ENCODE peak calls at places on chromosomes 4 and X, in eight cellular contexts. One of them, this sample, is unnamed.

GRCh38 chr4:10336471-10336870 is 120.8 kb downstream of the ZNF518B start:
- DNase-seq in A549: no peak
- DNase-seq in HCT116: no peak
- DNase-seq in K562: no peak
- DNase-seq in HL-60: no peak
- DNase-seq in Panc1: no peak
- DNase-seq in HepG2: no peak
- DNase-seq in SK-N-SH: no peak
- DNase-seq in this sample: no peak

GRCh38 chrX:30748337-30748960 is 95.2 kb downstream of the GK start:
- DNase-seq in Panc1: no peak
- DNase-seq in HepG2: peak; percentile 50
- DNase-seq in HL-60: no peak
- DNase-seq in HCT116: no peak
- DNase-seq in SK-N-SH: no peak
- DNase-seq in K562: peak; percentile 51
- DNase-seq in A549: no peak
- DNase-seq in this sample: peak; percentile 1

GRCh38 chrX:155544886-155545285 is 67.9 kb downstream of the TMLHE start:
- DNase-seq in A549: no peak
- DNase-seq in Panc1: no peak
- DNase-seq in K562: no peak
- DNase-seq in HepG2: no peak
- DNase-seq in HCT116: no peak
- DNase-seq in HL-60: no peak
- DNase-seq in SK-N-SH: no peak
- DNase-seq in this sample: no peak

GRCh38 chrX:29662759-29663503 is 552.4 kb upstream of the MAGEB2 start:
- DNase-seq in K562: peak; percentile 1
- DNase-seq in HepG2: peak; percentile 1
- DNase-seq in SK-N-SH: no peak
- DNase-seq in A549: peak; percentile 98
- DNase-seq in Panc1: peak; percentile 89
- DNase-seq in HL-60: no peak
- DNase-seq in HCT116: no peak
- DNase-seq in this sample: no peak

GRCh38 chr4:68272860-68273259 is 27.4 kb upstream of the TMPRSS11B start:
- DNase-seq in Panc1: no peak
- DNase-seq in HepG2: no peak
- DNase-seq in A549: no peak
- DNase-seq in HCT116: no peak
- DNase-seq in K562: no peak
- DNase-seq in SK-N-SH: no peak
- DNase-seq in HL-60: no peak
- DNase-seq in this sample: peak; percentile 87

GRCh38 chr4:84632092-84632491 is 49.2 kb downstream of the CDS1 start:
- DNase-seq in HL-60: no peak
- DNase-seq in Panc1: no peak
- DNase-seq in A549: no peak
- DNase-seq in K562: no peak
- DNase-seq in HepG2: no peak
- DNase-seq in HCT116: no peak
- DNase-seq in SK-N-SH: no peak
- DNase-seq in this sample: no peak

GRCh38 chr4:169963998-169964397 is 62.2 kb downstream of the MFAP3L start:
- DNase-seq in A549: no peak
- DNase-seq in K562: no peak
- DNase-seq in SK-N-SH: no peak
- DNase-seq in HCT116: no peak
- DNase-seq in HL-60: no peak
- DNase-seq in Panc1: no peak
- DNase-seq in HepG2: no peak
- DNase-seq in this sample: no peak

GRCh38 chr4:3673716-3674478 is 92.3 kb upstream of the ADRA2C start:
- DNase-seq in HL-60: no peak
- DNase-seq in K562: no peak
- DNase-seq in Panc1: no peak
- DNase-seq in A549: no peak
- DNase-seq in SK-N-SH: no peak
- DNase-seq in HCT116: no peak
- DNase-seq in HepG2: no peak
- DNase-seq in this sample: no peak

GRCh38 chr4:4872148-4872903 is 12.9 kb downstream of the MSX1 start:
- DNase-seq in HCT116: no peak
- DNase-seq in HL-60: no peak
- DNase-seq in K562: no peak
- DNase-seq in SK-N-SH: no peak
- DNase-seq in Panc1: no peak
- DNase-seq in A549: no peak
- DNase-seq in HepG2: no peak
- DNase-seq in this sample: peak; percentile 88

GRCh38 chrX:140723251-140723650 is 13.7 kb downstream of the LINC00632 start:
- DNase-seq in Panc1: no peak
- DNase-seq in HepG2: no peak
- DNase-seq in SK-N-SH: no peak
- DNase-seq in HL-60: no peak
- DNase-seq in A549: peak; percentile 26
- DNase-seq in HCT116: no peak
- DNase-seq in K562: no peak
- DNase-seq in this sample: no peak

GRCh38 chrX:45517090-45517973 is 316.7 kb upstream of the DIPK2B start:
- DNase-seq in HL-60: no peak
- DNase-seq in A549: peak; percentile 36
- DNase-seq in HCT116: peak; percentile 40
- DNase-seq in Panc1: no peak
- DNase-seq in HepG2: peak; percentile 16
- DNase-seq in K562: no peak
- DNase-seq in SK-N-SH: no peak
- DNase-seq in this sample: peak; percentile 33

GRCh38 chr4:40425799-40426574 is 90.9 kb downstream of the CHRNA9 start:
- DNase-seq in HCT116: no peak
- DNase-seq in K562: no peak
- DNase-seq in HL-60: no peak
- DNase-seq in A549: no peak
- DNase-seq in SK-N-SH: no peak
- DNase-seq in HepG2: no peak
- DNase-seq in Panc1: no peak
- DNase-seq in this sample: no peak

GRCh38 chrX:56233682-56234081 is 1.5 kb downstream of the KLF8 start:
- DNase-seq in HL-60: no peak
- DNase-seq in K562: peak; percentile 2
- DNase-seq in A549: peak; percentile 5
- DNase-seq in HepG2: no peak
- DNase-seq in SK-N-SH: no peak
- DNase-seq in Panc1: no peak
- DNase-seq in HCT116: peak; percentile 29
- DNase-seq in this sample: peak; percentile 74

GRCh38 chrX:118593407-118593806 is 97.8 kb downstream of the DOCK11 start:
- DNase-seq in Panc1: no peak
- DNase-seq in SK-N-SH: no peak
- DNase-seq in HCT116: no peak
- DNase-seq in K562: no peak
- DNase-seq in A549: no peak
- DNase-seq in HepG2: no peak
- DNase-seq in HL-60: peak; percentile 55
- DNase-seq in this sample: no peak

GRCh38 chr4:3680656-3681055 is 85.5 kb upstream of the ADRA2C start:
- DNase-seq in SK-N-SH: no peak
- DNase-seq in HL-60: no peak
- DNase-seq in K562: no peak
- DNase-seq in A549: no peak
- DNase-seq in Panc1: no peak
- DNase-seq in HepG2: no peak
- DNase-seq in HCT116: no peak
- DNase-seq in this sample: no peak

GRCh38 chr4:2626231-2626630 is 89.8 kb downstream of the FAM193A start:
- DNase-seq in SK-N-SH: no peak
- DNase-seq in Panc1: no peak
- DNase-seq in HL-60: no peak
- DNase-seq in A549: no peak
- DNase-seq in K562: no peak
- DNase-seq in HepG2: no peak
- DNase-seq in HCT116: no peak
- DNase-seq in this sample: no peak

GRCh38 chr4:2634014-2634413 is 97.6 kb downstream of the FAM193A start:
- DNase-seq in SK-N-SH: no peak
- DNase-seq in K562: no peak
- DNase-seq in HepG2: no peak
- DNase-seq in HL-60: no peak
- DNase-seq in Panc1: no peak
- DNase-seq in A549: no peak
- DNase-seq in HCT116: no peak
- DNase-seq in this sample: no peak

GRCh38 chr4:2624782-2625548 is 88.5 kb downstream of the FAM193A start:
- DNase-seq in Panc1: no peak
- DNase-seq in A549: no peak
- DNase-seq in HepG2: no peak
- DNase-seq in HL-60: no peak
- DNase-seq in SK-N-SH: no peak
- DNase-seq in HCT116: no peak
- DNase-seq in K562: no peak
- DNase-seq in this sample: no peak

GRCh38 chr4:2636331-2636730 is 99.9 kb downstream of the FAM193A start:
- DNase-seq in HL-60: no peak
- DNase-seq in Panc1: no peak
- DNase-seq in SK-N-SH: no peak
- DNase-seq in HCT116: no peak
- DNase-seq in HepG2: no peak
- DNase-seq in K562: no peak
- DNase-seq in A549: no peak
- DNase-seq in this sample: no peak

GRCh38 chr4:2630556-2631273 is 94.3 kb downstream of the FAM193A start:
- DNase-seq in SK-N-SH: no peak
- DNase-seq in HL-60: no peak
- DNase-seq in HCT116: peak; percentile 8
- DNase-seq in A549: no peak
- DNase-seq in Panc1: no peak
- DNase-seq in K562: no peak
- DNase-seq in HepG2: no peak
- DNase-seq in this sample: peak; percentile 35
- TF ChIP-seq REST in SK-N-SH: no peak
- TF ChIP-seq REST in HL-60: no peak
- TF ChIP-seq REST in HCT116: no peak
- TF ChIP-seq REST in A549: no peak
- TF ChIP-seq REST in Panc1: no peak
- TF ChIP-seq REST in K562: no peak
- TF ChIP-seq REST in HepG2: no peak
- TF ChIP-seq REST in this sample: no peak

DNA sequence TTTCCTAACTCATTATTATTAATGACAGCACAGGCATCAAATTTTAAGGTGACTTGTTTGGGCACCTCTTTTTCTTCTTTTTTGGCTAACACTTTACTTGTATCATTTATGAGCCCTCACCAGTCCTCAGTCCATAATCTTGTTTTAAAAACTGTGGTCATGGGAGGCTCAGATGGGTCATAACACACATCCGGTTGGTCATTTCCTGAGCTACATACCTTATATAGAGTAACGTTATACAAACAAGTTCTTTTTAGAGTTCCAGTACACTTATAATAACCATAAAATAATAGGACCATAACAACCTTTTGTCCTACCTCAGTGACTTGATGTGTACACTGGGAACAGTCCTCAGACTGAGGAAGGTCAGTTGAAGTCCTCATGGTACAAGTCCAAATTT is 21.1 kb upstream of the PLS3 start:
- DNase-seq in SK-N-SH: no peak
- DNase-seq in A549: no peak
- DNase-seq in HL-60: no peak
- DNase-seq in Panc1: no peak
- DNase-seq in HepG2: no peak
- DNase-seq in K562: no peak
- DNase-seq in HCT116: no peak
- DNase-seq in this sample: no peak
- TF ChIP-seq REST in SK-N-SH: no peak
- TF ChIP-seq REST in A549: no peak
- TF ChIP-seq REST in HL-60: no peak
- TF ChIP-seq REST in Panc1: no peak
- TF ChIP-seq REST in HepG2: no peak
- TF ChIP-seq REST in K562: no peak
- TF ChIP-seq REST in HCT116: no peak
- TF ChIP-seq REST in this sample: no peak

GRCh38 chr4:159555873-159556272 is 453.0 kb downstream of the RAPGEF2 start:
- DNase-seq in HepG2: no peak
- DNase-seq in HCT116: no peak
- DNase-seq in Panc1: no peak
- DNase-seq in SK-N-SH: no peak
- DNase-seq in HL-60: no peak
- DNase-seq in K562: no peak
- DNase-seq in A549: no peak
- DNase-seq in this sample: no peak

GRCh38 chr4:159549092-159549491 is 446.2 kb downstream of the RAPGEF2 start:
- DNase-seq in Panc1: no peak
- DNase-seq in HL-60: no peak
- DNase-seq in SK-N-SH: no peak
- DNase-seq in HCT116: no peak
- DNase-seq in K562: no peak
- DNase-seq in HepG2: no peak
- DNase-seq in A549: no peak
- DNase-seq in this sample: no peak

GRCh38 chr4:159547645-159548308 is 444.9 kb downstream of the RAPGEF2 start:
- DNase-seq in HL-60: no peak
- DNase-seq in HCT116: no peak
- DNase-seq in Panc1: no peak
- DNase-seq in HepG2: no peak
- DNase-seq in A549: no peak
- DNase-seq in K562: no peak
- DNase-seq in SK-N-SH: peak; percentile 37
- DNase-seq in this sample: no peak

GRCh38 chr4:159552979-159553768 is 450.3 kb downstream of the RAPGEF2 start:
- DNase-seq in Panc1: no peak
- DNase-seq in K562: no peak
- DNase-seq in A549: no peak
- DNase-seq in HCT116: no peak
- DNase-seq in HL-60: no peak
- DNase-seq in SK-N-SH: no peak
- DNase-seq in HepG2: no peak
- DNase-seq in this sample: no peak

GRCh38 chr4:159551268-159551667 is 448.4 kb downstream of the RAPGEF2 start:
- DNase-seq in HCT116: no peak
- DNase-seq in HepG2: no peak
- DNase-seq in K562: no peak
- DNase-seq in A549: no peak
- DNase-seq in HL-60: no peak
- DNase-seq in SK-N-SH: no peak
- DNase-seq in Panc1: no peak
- DNase-seq in this sample: no peak
- TF ChIP-seq REST in HCT116: no peak
- TF ChIP-seq REST in HepG2: no peak
- TF ChIP-seq REST in K562: no peak
- TF ChIP-seq REST in A549: no peak
- TF ChIP-seq REST in HL-60: no peak
- TF ChIP-seq REST in SK-N-SH: no peak
- TF ChIP-seq REST in Panc1: no peak
- TF ChIP-seq REST in this sample: no peak

DNA sequence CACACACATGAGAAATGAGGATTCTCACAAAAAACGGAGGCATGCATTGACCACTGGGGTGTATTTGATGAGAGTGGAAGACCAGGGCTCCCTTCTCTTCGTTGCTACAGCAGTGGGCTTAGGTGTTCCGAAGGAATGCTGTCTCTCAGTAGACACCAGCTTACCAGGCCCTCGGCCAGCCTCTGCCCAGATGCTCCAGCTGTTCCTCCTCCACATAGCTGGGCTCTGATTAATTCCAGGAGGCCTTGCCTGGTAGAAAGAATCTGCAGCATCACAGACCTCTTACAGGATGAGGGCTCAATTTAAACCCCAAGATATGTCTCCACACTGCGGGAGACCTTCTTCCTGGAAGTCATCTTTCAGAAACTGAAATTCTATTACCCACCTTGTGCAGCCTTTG is 346.6 kb upstream of the TENM3 start:
- DNase-seq in HL-60: no peak
- DNase-seq in HepG2: no peak
- DNase-seq in SK-N-SH: no peak
- DNase-seq in HCT116: no peak
- DNase-seq in K562: no peak
- DNase-seq in A549: no peak
- DNase-seq in Panc1: no peak
- DNase-seq in this sample: no peak
- TF ChIP-seq REST in HL-60: no peak
- TF ChIP-seq REST in HepG2: no peak
- TF ChIP-seq REST in SK-N-SH: no peak
- TF ChIP-seq REST in HCT116: no peak
- TF ChIP-seq REST in K562: no peak
- TF ChIP-seq REST in A549: no peak
- TF ChIP-seq REST in Panc1: no peak
- TF ChIP-seq REST in this sample: no peak